ENCODE peak calls at places on chromosome 11, in seven cellular contexts. One of them, this sample, is unnamed.

GRCh38 chr11:11400635-11401232 is 47.7 kb upstream of the CSNK2A3 start:
- DNase-seq in GM12878: no peak
- DNase-seq in HepG2: peak; percentile 12
- DNase-seq in HCT116: peak; percentile 12
- DNase-seq in K562: peak; percentile 31
- DNase-seq in H1: peak; percentile 70
- DNase-seq in SK-N-SH: no peak
- DNase-seq in this sample: peak; percentile 24

GRCh38 chr11:63641727-63642126 is 27.5 kb upstream of the PLAAT3 start:
- DNase-seq in GM12878: no peak
- DNase-seq in SK-N-SH: no peak
- DNase-seq in HCT116: no peak
- DNase-seq in K562: no peak
- DNase-seq in HepG2: no peak
- DNase-seq in H1: no peak
- DNase-seq in this sample: peak; percentile 33

GRCh38 chr11:111522426-111522825 is 7.8 kb downstream of the HOATZ start:
- DNase-seq in K562: no peak
- DNase-seq in HCT116: no peak
- DNase-seq in SK-N-SH: no peak
- DNase-seq in H1: no peak
- DNase-seq in GM12878: no peak
- DNase-seq in HepG2: no peak
- DNase-seq in this sample: no peak

GRCh38 chr11:45098929-45099328 is 47.5 kb upstream of the PRDM11 start:
- DNase-seq in GM12878: no peak
- DNase-seq in SK-N-SH: peak; percentile 56
- DNase-seq in HepG2: no peak
- DNase-seq in K562: no peak
- DNase-seq in H1: peak; percentile 35
- DNase-seq in HCT116: no peak
- DNase-seq in this sample: no peak

GRCh38 chr11:56841210-56841810 is 92.8 kb upstream of the OR9G4 start:
- DNase-seq in GM12878: peak; percentile 7
- DNase-seq in HCT116: peak; percentile 27
- DNase-seq in H1: peak; percentile 62
- DNase-seq in SK-N-SH: peak; percentile 60
- DNase-seq in HepG2: peak; percentile 52
- DNase-seq in K562: peak; percentile 61
- DNase-seq in this sample: peak; percentile 83

GRCh38 chr11:95156133-95156731 is 66.6 kb downstream of the ENDOD1 start:
- DNase-seq in GM12878: no peak
- DNase-seq in SK-N-SH: no peak
- DNase-seq in K562: no peak
- DNase-seq in HCT116: no peak
- DNase-seq in HepG2: no peak
- DNase-seq in H1: no peak
- DNase-seq in this sample: no peak

GRCh38 chr11:104784684-104785460 is 113.4 kb downstream of the CASP12 start:
- DNase-seq in GM12878: no peak
- DNase-seq in H1: no peak
- DNase-seq in HepG2: no peak
- DNase-seq in HCT116: no peak
- DNase-seq in SK-N-SH: no peak
- DNase-seq in K562: no peak
- DNase-seq in this sample: peak; percentile 24

GRCh38 chr11:44005956-44006355 is 41.8 kb upstream of the ACCSL start:
- DNase-seq in H1: peak; percentile 29
- DNase-seq in HepG2: no peak
- DNase-seq in GM12878: no peak
- DNase-seq in SK-N-SH: no peak
- DNase-seq in HCT116: no peak
- DNase-seq in K562: no peak
- DNase-seq in this sample: no peak

GRCh38 chr11:45948341-45948740 is 25.9 kb downstream of the LARGE2 start:
- DNase-seq in GM12878: no peak
- DNase-seq in H1: no peak
- DNase-seq in HCT116: no peak
- DNase-seq in SK-N-SH: no peak
- DNase-seq in HepG2: no peak
- DNase-seq in K562: no peak
- DNase-seq in this sample: no peak

GRCh38 chr11:27319065-27319464 is 44.0 kb downstream of the CCDC34 start:
- DNase-seq in HCT116: peak; percentile 39
- DNase-seq in K562: no peak
- DNase-seq in SK-N-SH: no peak
- DNase-seq in HepG2: peak; percentile 48
- DNase-seq in GM12878: peak; percentile 42
- DNase-seq in H1: no peak
- DNase-seq in this sample: no peak
- TF ChIP-seq JUND in HCT116: no peak
- TF ChIP-seq JUND in K562: no peak
- TF ChIP-seq JUND in SK-N-SH: no peak
- TF ChIP-seq JUND in HepG2: no peak
- TF ChIP-seq JUND in GM12878: no peak
- TF ChIP-seq JUND in H1: no peak
- TF ChIP-seq JUND in this sample: no peak

GRCh38 chr11:112961146-112961668 is at the start of gene NCAM1:
- DNase-seq in HCT116: peak; percentile 67
- DNase-seq in K562: peak; percentile 10
- DNase-seq in HepG2: peak; percentile 19
- DNase-seq in GM12878: no peak
- DNase-seq in SK-N-SH: peak; percentile 89
- DNase-seq in H1: peak; percentile 94
- DNase-seq in this sample: peak; percentile 40

GRCh38 chr11:112958670-112959069 is 2.5 kb upstream of the NCAM1 start:
- DNase-seq in H1: no peak
- DNase-seq in HepG2: no peak
- DNase-seq in HCT116: no peak
- DNase-seq in SK-N-SH: no peak
- DNase-seq in K562: no peak
- DNase-seq in GM12878: no peak
- DNase-seq in this sample: no peak

GRCh38 chr11:112963368-112963955 is 2.2 kb downstream of the NCAM1 start:
- DNase-seq in HCT116: no peak
- DNase-seq in SK-N-SH: peak; percentile 88
- DNase-seq in K562: no peak
- DNase-seq in H1: peak; percentile 51
- DNase-seq in HepG2: no peak
- DNase-seq in GM12878: no peak
- DNase-seq in this sample: no peak

GRCh38 chr11:112962854-112963367 is 1.7 kb downstream of the NCAM1 start:
- DNase-seq in HepG2: no peak
- DNase-seq in H1: peak; percentile 69
- DNase-seq in SK-N-SH: peak; percentile 85
- DNase-seq in HCT116: no peak
- DNase-seq in GM12878: no peak
- DNase-seq in K562: no peak
- DNase-seq in this sample: no peak

DNA sequence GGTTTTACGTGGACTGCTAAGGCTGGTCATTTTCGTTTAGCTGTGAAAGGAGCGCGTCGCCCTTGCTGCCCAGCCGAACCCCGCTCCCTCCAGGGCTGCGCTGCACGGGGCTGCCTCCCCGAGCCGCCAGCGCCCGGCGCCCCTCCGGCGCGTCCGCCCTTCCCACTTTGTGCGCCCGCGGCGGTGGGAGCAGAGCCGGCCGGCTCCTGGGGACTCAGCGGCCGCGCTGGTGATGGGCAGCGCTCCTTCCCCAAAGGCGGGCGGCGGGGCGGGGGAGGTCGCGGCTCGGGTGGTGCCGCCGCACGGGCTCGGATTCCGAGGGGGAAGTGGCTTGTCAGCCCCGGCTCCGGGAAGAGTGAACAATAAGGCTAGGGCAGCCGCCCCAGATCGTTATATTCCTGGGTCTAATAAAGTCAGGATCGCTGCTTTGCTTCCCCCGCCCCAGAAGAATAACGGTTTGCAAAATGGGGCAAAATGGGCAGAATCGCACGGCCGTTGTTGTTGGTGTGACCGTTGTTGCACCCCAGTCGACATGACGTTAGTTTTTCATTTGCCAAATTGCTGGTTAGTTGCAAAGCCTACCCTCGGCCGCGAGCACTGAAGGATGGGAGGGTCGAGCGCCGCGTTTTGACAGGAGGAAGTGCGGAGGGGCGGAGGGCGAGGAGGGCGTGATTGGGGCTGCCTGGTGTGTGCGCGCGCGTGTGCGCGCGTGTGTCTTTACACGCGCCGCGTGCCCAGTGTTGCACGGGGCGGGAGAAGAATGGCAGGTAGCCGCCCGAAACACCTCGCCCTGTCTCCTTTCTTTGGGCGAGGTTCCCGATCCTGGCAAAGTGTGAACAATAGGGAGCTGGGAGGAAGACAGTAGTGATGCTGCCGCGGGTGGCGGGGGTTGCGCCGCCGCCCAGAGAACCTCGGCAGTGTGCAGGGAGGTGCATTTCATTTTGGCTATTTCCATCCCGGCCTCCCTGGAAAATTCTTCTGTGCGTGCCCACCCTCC is 829 bp downstream of the NCAM1 start:
- DNase-seq in HepG2: no peak
- DNase-seq in H1: peak; percentile 57
- DNase-seq in SK-N-SH: peak; percentile 73
- DNase-seq in GM12878: no peak
- DNase-seq in K562: no peak
- DNase-seq in HCT116: no peak
- DNase-seq in this sample: no peak
- TF ChIP-seq JUND in HepG2: no peak
- TF ChIP-seq JUND in H1: no peak
- TF ChIP-seq JUND in SK-N-SH: no peak
- TF ChIP-seq JUND in GM12878: no peak
- TF ChIP-seq JUND in K562: no peak
- TF ChIP-seq JUND in HCT116: no peak
- TF ChIP-seq JUND in this sample: no peak

GRCh38 chr11:87722756-87723599 is 452.3 kb downstream of the RAB38 start:
- DNase-seq in K562: peak; percentile 16
- DNase-seq in SK-N-SH: peak; percentile 5
- DNase-seq in GM12878: no peak
- DNase-seq in HCT116: no peak
- DNase-seq in H1: peak; percentile 66
- DNase-seq in HepG2: peak; percentile 7
- DNase-seq in this sample: peak; percentile 62
- TF ChIP-seq JUND in K562: no peak
- TF ChIP-seq JUND in SK-N-SH: no peak
- TF ChIP-seq JUND in GM12878: no peak
- TF ChIP-seq JUND in HCT116: no peak
- TF ChIP-seq JUND in H1: no peak
- TF ChIP-seq JUND in HepG2: no peak
- TF ChIP-seq JUND in this sample: no peak

DNA sequence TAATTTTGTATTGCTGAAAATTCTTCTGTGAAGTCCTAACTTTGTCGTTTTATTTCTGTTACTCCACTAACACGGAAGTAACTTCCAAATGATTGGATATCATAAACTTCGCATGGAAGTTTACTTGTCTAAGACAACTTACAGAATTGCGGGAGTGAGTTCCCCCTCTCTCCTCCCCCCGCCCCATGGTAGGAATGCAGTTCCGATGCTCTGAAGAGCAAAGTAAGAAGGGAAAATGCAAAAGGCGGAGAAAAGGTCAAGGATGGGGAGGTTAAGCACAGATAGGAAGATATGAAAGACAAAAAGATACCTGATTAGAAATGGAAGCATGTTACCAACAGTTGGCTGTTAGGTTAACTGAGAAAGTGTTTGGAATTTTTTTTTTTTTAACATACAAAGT is 1.3 kb downstream of the EIF3M start:
- DNase-seq in SK-N-SH: no peak
- DNase-seq in K562: peak; percentile 45
- DNase-seq in H1: no peak
- DNase-seq in HepG2: no peak
- DNase-seq in HCT116: no peak
- DNase-seq in GM12878: no peak
- DNase-seq in this sample: no peak
- TF ChIP-seq JUND in SK-N-SH: no peak
- TF ChIP-seq JUND in K562: no peak
- TF ChIP-seq JUND in H1: no peak
- TF ChIP-seq JUND in HepG2: no peak
- TF ChIP-seq JUND in HCT116: no peak
- TF ChIP-seq JUND in GM12878: no peak
- TF ChIP-seq JUND in this sample: no peak

GRCh38 chr11:65399249-65399648 is 12.8 kb downstream of the FRMD8 start:
- DNase-seq in K562: no peak
- DNase-seq in HCT116: no peak
- DNase-seq in GM12878: no peak
- DNase-seq in HepG2: no peak
- DNase-seq in SK-N-SH: no peak
- DNase-seq in H1: no peak
- DNase-seq in this sample: no peak
- TF ChIP-seq JUND in K562: no peak
- TF ChIP-seq JUND in HCT116: no peak
- TF ChIP-seq JUND in GM12878: no peak
- TF ChIP-seq JUND in HepG2: no peak
- TF ChIP-seq JUND in SK-N-SH: no peak
- TF ChIP-seq JUND in H1: no peak
- TF ChIP-seq JUND in this sample: no peak

GRCh38 chr11:132253469-132254264 is 883.3 kb downstream of the NTM start:
- DNase-seq in SK-N-SH: no peak
- DNase-seq in HepG2: no peak
- DNase-seq in K562: no peak
- DNase-seq in GM12878: no peak
- DNase-seq in H1: no peak
- DNase-seq in HCT116: no peak
- DNase-seq in this sample: no peak

GRCh38 chr11:132260636-132261035 is 890.2 kb downstream of the NTM start:
- DNase-seq in HepG2: no peak
- DNase-seq in HCT116: no peak
- DNase-seq in K562: no peak
- DNase-seq in SK-N-SH: no peak
- DNase-seq in GM12878: no peak
- DNase-seq in H1: no peak
- DNase-seq in this sample: no peak

GRCh38 chr11:132256621-132257227 is 886.3 kb downstream of the NTM start:
- DNase-seq in H1: no peak
- DNase-seq in HepG2: no peak
- DNase-seq in GM12878: no peak
- DNase-seq in K562: no peak
- DNase-seq in HCT116: no peak
- DNase-seq in SK-N-SH: peak; percentile 62
- DNase-seq in this sample: no peak

GRCh38 chr11:132258865-132259264 is 888.5 kb downstream of the NTM start:
- DNase-seq in HCT116: no peak
- DNase-seq in HepG2: no peak
- DNase-seq in H1: no peak
- DNase-seq in GM12878: no peak
- DNase-seq in SK-N-SH: no peak
- DNase-seq in K562: no peak
- DNase-seq in this sample: no peak

GRCh38 chr11:132257861-132258260 is 887.4 kb downstream of the NTM start:
- DNase-seq in GM12878: no peak
- DNase-seq in HCT116: no peak
- DNase-seq in K562: no peak
- DNase-seq in SK-N-SH: no peak
- DNase-seq in H1: no peak
- DNase-seq in HepG2: no peak
- DNase-seq in this sample: no peak
- TF ChIP-seq JUND in GM12878: no peak
- TF ChIP-seq JUND in HCT116: no peak
- TF ChIP-seq JUND in K562: no peak
- TF ChIP-seq JUND in SK-N-SH: no peak
- TF ChIP-seq JUND in H1: no peak
- TF ChIP-seq JUND in HepG2: no peak
- TF ChIP-seq JUND in this sample: no peak